ENCODE peak calls at places on chromosome 17, in six cellular contexts. P is small intestine, X is choroid plexus epithelial cell, Q is endodermal cell, M is breast epithelium, F is cardiac fibroblast. G is an unnamed sample.

GRCh38 chr17:55271958-55272710 is 7.4 kb downstream of the HLF start:
- DNase-seq in Q (no peak), M (no peak), P (no peak), X (no peak), F (no peak), G (no peak)

GRCh38 chr17:41824086-41824485 is 11.3 kb downstream of the FKBP10 start:
- DNase-seq in X (no peak), M (no peak), Q (no peak), F (no peak), P (no peak), G (no peak)

GRCh38 chr17:79251824-79252223 is 177.2 kb downstream of the ENGASE start:
- DNase-seq in X (no peak), P (peak), Q (no peak), M (no peak), F (no peak), G (no peak)

GRCh38 chr17:27862848-27863247 is 30.3 kb downstream of the LYRM9 start:
- DNase-seq in P (no peak), M (no peak), X (no peak), F (no peak), Q (no peak), G (no peak)

GRCh38 chr17:19341641-19342610 is 20.6 kb downstream of the B9D1 start:
- DNase-seq in X (peak), Q (peak), F (no peak), M (peak), P (no peak), G (no peak)

GRCh38 chr17:41547921-41548843 is 20.1 kb upstream of the KRT19 start:
- DNase-seq in P (peak), X (peak), M (peak), Q (peak), F (peak), G (peak)

GRCh38 chr17:14427914-14428639 is 127.2 kb downstream of the HS3ST3B1 start:
- DNase-seq in X (no peak), P (peak), Q (no peak), M (no peak), F (no peak), G (no peak)

GRCh38 chr17:31580331-31581021 is 189.0 kb downstream of the RAB11FIP4 start:
- DNase-seq in M (no peak), Q (no peak), F (peak), X (peak), P (no peak), G (peak)

GRCh38 chr17:49404371-49404770 is 10.3 kb downstream of the PHB1 start:
- DNase-seq in Q (peak), M (no peak), F (no peak), X (no peak), P (no peak), G (no peak)

GRCh38 chr17:82080048-82080788 is 14.6 kb upstream of the DUS1L start:
- DNase-seq in M (no peak), F (no peak), P (no peak), Q (no peak), X (no peak), G (no peak)

GRCh38 chr17:71548540-71549190 is 572.2 kb upstream of the SOX9 start:
- DNase-seq in X (peak), M (no peak), F (peak), Q (no peak), P (no peak), G (no peak)

GRCh38 chr17:32486701-32487459 is at the start of gene CDK5R1:
- DNase-seq in X (peak), M (no peak), F (peak), Q (peak), P (peak), G (no peak)

GRCh38 chr17:50198026-50198669 is 3.3 kb downstream of the COL1A1 start:
- DNase-seq in P (peak), F (peak), X (peak), M (peak), Q (peak), G (no peak)

DNA sequence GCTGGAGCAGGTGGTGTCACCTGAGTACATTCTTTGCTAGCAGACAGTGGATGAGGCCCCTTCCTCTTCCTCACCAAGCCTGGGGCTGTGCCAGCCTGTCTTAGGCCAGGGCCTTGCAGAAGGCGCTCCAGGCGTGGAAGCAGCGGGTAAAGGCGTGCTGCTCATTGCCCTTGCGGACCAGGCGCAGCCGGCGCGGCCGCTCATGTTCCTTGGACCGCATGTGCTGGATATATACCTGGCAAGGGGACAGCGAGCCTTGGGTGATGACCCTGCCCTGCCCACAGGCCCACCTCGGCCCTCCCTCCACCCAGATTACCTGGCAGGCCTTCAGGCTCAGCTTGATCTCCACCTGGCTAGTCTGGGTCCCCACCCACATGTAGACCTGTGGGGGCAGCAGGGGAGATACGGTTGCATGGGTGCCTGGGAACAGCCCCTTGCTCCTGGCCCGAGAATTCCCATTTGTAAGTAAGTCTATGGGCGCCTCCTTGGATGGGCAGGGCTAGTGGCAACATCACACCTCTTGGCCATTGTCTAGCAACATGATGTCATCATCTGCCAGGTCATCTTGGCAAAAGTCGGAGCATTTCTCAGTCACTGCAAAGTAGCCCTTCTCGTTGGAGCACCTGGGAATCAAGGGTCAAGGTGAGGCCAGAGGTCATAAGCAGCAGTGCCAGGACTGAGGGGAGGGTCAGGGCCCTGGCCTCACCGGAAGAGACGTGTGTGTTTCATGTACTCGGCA is 13.3 kb downstream of the FLII start:
- DNase-seq in X (no peak), Q (no peak), F (peak), P (no peak), M (no peak), G (no peak)
- H3K4me3 ChIP-seq in X (no peak), Q (no peak), F (no peak), P (no peak), M (no peak), G (no peak)

DNA sequence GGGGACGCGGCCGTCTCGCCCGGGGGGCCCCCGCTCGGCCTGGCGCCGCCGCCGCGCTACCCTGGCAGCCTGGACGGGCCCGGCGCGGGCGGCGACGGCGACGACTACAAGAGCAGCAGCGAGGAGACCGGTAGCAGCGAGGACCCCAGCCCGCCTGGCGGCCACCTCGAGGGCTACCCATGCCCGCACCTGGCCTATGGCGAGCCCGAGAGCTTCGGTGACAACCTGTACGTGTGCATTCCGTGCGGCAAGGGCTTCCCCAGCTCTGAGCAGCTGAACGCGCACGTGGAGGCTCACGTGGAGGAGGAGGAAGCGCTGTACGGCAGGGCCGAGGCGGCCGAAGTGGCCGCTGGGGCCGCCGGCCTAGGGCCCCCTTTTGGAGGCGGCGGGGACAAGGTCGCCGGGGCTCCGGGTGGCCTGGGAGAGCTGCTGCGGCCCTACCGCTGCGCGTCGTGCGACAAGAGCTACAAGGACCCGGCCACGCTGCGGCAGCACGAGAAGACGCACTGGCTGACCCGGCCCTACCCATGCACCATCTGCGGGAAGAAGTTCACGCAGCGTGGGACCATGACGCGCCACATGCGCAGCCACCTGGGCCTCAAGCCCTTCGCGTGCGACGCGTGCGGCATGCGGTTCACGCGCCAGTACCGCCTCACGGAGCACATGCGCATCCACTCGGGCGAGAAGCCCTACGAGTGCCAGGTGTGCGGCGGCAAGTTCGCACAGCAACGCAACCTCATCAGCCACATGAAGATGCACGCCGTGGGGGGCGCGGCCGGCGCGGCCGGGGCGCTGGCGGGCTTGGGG is 3.0 kb downstream of the HIC1 start:
- DNase-seq in P (no peak), F (peak), Q (peak), M (no peak), X (peak), G (no peak)
- H3K4me3 ChIP-seq in P (no peak), F (peak), Q (no peak), M (peak), X (peak), G (peak)

GRCh38 chr17:40107266-40107980 is 7.0 kb upstream of the NR1D1 start:
- DNase-seq in M (no peak), P (no peak), Q (peak), X (peak), F (peak), G (no peak)

GRCh38 chr17:40106089-40106759 is 5.8 kb upstream of the NR1D1 start:
- DNase-seq in X (no peak), P (no peak), M (no peak), Q (no peak), F (no peak), G (no peak)

GRCh38 chr17:40109471-40109824 is 9.1 kb upstream of the NR1D1 start:
- DNase-seq in F (peak), X (no peak), M (no peak), P (peak), Q (peak), G (no peak)

GRCh38 chr17:40104570-40105471 is 4.4 kb upstream of the NR1D1 start:
- DNase-seq in M (no peak), P (no peak), Q (no peak), X (no peak), F (no peak), G (no peak)

GRCh38 chr17:40106760-40107265 is 6.4 kb upstream of the NR1D1 start:
- DNase-seq in X (no peak), P (no peak), F (no peak), M (no peak), Q (peak), G (no peak)
- H3K4me3 ChIP-seq in X (no peak), P (no peak), F (no peak), M (no peak), Q (no peak), G (no peak)

DNA sequence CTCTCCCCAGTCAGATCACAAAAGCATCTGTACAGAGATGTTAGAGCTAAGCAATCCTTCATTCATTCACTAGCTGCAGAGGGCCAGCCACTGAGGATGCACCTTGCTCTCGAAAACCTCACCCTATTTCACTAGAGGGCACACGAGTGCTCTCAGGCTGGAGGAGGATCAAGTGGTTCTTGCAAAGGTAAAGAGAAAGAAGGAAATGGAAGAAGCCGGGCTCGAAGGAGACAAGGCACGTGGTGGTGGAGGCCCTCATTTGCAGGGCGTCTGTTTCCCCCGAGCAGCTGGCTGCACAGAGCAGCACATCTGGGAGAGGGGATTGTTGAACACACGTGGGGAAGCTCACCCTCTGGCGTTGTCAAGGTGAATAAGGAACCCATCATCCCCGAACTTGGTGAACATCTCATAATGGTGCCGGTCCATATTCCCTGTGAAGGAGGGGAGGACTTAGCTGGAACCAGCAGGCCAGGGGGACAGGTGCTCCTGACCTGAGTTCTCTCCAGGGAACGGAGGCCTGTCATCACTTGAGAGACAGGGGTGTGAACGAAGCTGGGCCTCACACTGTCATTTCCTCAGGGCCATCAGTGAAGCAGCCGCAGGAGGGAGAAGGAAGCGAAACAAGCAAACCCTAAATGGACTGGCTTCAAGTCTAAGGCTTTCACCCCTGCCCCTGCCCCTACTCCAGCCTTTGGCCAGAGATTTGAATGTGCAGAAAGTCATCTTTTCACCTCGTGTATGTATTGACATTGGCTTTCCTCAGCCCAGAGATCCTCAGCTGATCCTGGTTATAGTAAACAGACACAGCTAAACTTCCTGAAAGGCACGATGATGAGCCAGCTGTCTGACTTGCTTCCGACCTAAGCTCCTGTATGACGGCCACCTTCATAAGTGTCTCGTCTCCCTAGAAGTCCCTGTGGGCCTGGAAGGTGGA is 27.6 kb downstream of the PRKAR1A start:
- DNase-seq in M (no peak), P (peak), F (peak), Q (peak), X (peak), G (peak)
- H3K4me3 ChIP-seq in M (no peak), P (no peak), F (no peak), Q (no peak), X (no peak), G (no peak)

DNA sequence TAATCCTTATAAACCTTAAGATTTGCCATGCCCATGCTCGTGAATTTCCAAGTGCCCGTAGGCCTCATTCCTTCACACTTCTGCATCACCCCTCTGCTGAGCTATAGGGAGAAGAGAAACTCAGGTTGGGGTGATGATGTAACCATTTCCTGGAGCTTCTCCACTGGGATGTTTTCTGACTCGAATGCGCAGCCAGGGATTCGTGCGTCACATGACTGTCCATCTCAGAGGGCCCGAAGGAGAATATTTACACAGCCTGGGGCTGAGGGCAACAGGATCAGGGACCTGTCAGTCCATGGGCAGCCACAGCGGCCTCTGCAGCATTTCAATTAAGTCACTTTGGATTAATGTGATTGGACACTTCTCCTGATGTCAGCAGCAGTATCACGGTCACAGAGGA is 8.7 kb downstream of the GSG1L2 start:
- DNase-seq in Q (no peak), F (no peak), P (no peak), M (no peak), X (no peak), G (no peak)
- H3K4me3 ChIP-seq in Q (no peak), F (no peak), P (no peak), M (no peak), X (no peak), G (no peak)

DNA sequence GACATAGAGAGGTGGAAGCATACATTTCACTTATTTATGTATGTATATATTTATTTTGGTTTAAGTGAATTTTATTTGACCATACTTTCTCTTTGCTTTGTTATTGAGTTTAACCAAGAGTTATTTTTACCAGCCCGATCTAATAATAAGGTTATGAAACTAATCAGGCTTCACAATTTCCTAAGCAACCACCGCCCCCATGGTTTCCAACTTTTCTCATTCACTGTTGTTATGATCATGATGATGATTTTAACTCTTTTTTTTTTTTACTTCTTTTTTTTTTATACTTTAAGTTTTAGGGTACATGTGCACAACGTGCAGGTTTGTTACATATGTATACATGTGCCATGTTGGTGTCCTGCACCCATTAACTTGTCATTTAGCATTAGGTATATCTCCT is 30.6 kb downstream of the DNAH9 start:
- DNase-seq in F (no peak), M (no peak), P (no peak), X (no peak), Q (no peak), G (no peak)
- H3K4me3 ChIP-seq in F (no peak), M (no peak), P (no peak), X (no peak), Q (no peak), G (no peak)

GRCh38 chr17:46818929-46819859 is 702 bp upstream of the WNT3 start:
- DNase-seq in P (no peak), F (no peak), M (no peak), Q (peak), X (no peak), G (no peak)
- H3K4me3 ChIP-seq in P (no peak), F (no peak), M (peak), Q (peak), X (peak), G (peak)

DNA sequence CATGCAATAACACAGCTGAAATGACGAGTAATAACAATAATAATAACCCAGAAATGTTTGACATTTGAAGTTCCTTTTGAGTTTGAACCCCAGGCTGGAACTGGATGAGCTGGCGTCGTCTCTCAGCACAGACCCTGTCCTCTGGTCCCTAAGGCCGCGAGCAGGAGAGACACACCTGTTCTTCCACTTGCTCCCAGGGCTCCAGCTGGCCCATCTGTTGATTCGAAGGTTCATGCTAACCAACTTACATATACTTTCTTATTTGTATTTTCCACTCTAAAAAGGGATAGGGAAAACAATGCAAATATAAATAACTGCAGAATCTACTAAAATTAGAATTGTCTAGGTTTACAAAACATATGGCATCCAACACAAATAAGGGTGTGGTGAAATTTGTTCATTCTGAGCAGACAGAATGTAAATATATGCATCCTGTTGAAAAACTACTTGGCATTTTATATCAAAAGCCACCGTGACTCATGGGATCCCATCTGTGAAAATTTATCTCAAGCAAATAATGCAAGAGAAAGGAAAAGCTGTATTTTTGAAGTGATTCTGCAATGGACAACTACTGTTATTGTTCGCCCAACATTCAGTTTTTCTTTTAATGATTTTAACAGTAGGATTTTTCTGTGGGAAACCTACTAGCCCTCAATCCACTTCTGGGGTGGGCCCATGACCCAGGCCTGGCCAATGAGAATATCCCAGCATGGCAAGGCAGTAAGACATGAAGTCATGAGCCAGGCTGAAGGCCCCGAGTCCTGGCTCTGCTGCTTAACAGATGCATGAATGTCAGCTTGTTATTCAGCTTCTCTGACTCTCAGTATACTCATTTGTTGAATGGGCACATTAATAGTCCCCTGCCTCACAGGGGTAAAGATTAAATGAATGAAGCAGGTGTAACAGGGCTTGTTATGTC is 13.2 kb upstream of the RGS9 start:
- DNase-seq in M (no peak), P (peak), F (peak), Q (peak), X (no peak), G (no peak)
- H3K4me3 ChIP-seq in M (peak), P (no peak), F (no peak), Q (peak), X (no peak), G (no peak)

DNA sequence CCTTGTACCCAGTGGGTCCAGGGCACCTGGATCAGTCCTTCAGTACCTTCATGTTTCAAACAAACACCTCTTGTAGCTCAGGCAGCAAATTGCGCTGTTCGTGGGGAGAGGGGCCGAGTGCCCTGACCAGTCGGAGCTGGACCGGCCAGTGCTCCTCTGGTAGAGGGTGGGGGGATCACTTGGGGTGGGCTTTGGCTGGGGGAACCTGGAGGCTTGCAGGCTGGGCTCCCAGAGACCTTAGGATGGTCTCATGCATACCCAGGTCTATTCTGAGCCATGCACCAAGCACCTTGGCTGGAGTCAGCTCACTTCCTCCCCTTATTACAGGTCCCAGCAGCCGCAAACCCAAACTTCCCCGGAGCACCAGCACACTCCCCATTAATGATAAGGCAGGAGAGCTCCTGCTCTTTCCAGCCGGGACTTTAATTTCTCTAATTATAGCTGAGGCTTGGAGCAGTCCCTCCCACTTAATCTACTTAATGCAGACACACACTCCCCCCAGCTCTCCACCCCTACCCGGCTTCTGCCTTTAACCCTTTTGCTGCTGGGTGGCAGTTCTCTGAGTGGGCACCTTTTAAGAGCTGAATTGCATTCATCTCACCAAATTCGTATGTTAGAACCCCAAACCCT is 26.3 kb upstream of the MGAT5B start:
- DNase-seq in P (no peak), X (no peak), M (no peak), F (no peak), Q (peak), G (no peak)
- H3K4me3 ChIP-seq in P (no peak), X (no peak), M (no peak), F (no peak), Q (peak), G (no peak)

G was measured in skeletal muscle cell.